ENCODE peak calls at places on chromosome 4, in four cellular contexts. L is ovary; Z is CD4-positive, CD25-positive, alpha-beta regulatory T cell; O is CD8-positive, alpha-beta memory T cell. D is an unnamed sample.

GRCh38 chr4:80268936-80269335 is 2.5 kb downstream of the FGF5 start:
- DNase-seq in Z (no peak), O (no peak), L (no peak), D (no peak)

GRCh38 chr4:178275671-178276360 is 833.6 kb upstream of the AGA start:
- DNase-seq in L (no peak), Z (no peak), O (no peak), D (peak)

GRCh38 chr4:113057891-113058290 is 8.4 kb downstream of the ANK2 start:
- DNase-seq in L (no peak), Z (no peak), O (no peak), D (no peak)

GRCh38 chr4:41784191-41784979 is 35.9 kb upstream of the PHOX2B start:
- DNase-seq in O (no peak), L (no peak), Z (no peak), D (no peak)

GRCh38 chr4:62470421-62470983 is 1270.4 kb downstream of the ADGRL3 start:
- DNase-seq in O (no peak), Z (no peak), L (no peak), D (no peak)

GRCh38 chr4:121666091-121666679 is 30.6 kb downstream of the ANXA5 start:
- DNase-seq in L (no peak), O (no peak), Z (no peak), D (no peak)

GRCh38 chr4:54525602-54526001 is 132.2 kb upstream of the KIT start:
- DNase-seq in Z (no peak), O (no peak), L (no peak), D (no peak)

GRCh38 chr4:38948551-38948950 is 80.9 kb downstream of the FAM114A1 start:
- DNase-seq in O (no peak), L (peak), Z (no peak), D (peak)

GRCh38 chr4:57710053-57710452 is 599.9 kb upstream of the IGFBP7 start:
- DNase-seq in L (no peak), O (no peak), Z (no peak), D (no peak)

GRCh38 chr4:184747034-184747830 is 13.3 kb upstream of the CENPU start:
- DNase-seq in Z (no peak), L (peak), O (no peak), D (no peak)

GRCh38 chr4:61827907-61828328 is 627.8 kb downstream of the ADGRL3 start:
- DNase-seq in O (no peak), Z (no peak), L (no peak), D (no peak)

GRCh38 chr4:52917836-52918235 is 55.7 kb downstream of the RASL11B start:
- DNase-seq in O (no peak), L (no peak), Z (no peak), D (no peak)

GRCh38 chr4:104093247-104093646 is 373.5 kb upstream of the TACR3 start:
- DNase-seq in O (no peak), Z (no peak), L (no peak), D (no peak)

GRCh38 chr4:130808492-130808891 is 1712.5 kb downstream of the C4orf33 start:
- DNase-seq in L (no peak), O (no peak), Z (no peak), D (peak)

GRCh38 chr4:16591867-16592266 is 306.6 kb downstream of the LDB2 start:
- DNase-seq in Z (no peak), O (no peak), L (peak), D (no peak)

GRCh38 chr4:7805533-7806079 is 134.1 kb downstream of the AFAP1 start:
- DNase-seq in L (no peak), O (no peak), Z (no peak), D (peak)

GRCh38 chr4:4969298-4969697 is 50.0 kb downstream of the CYTL1 start:
- DNase-seq in O (no peak), L (no peak), Z (no peak), D (no peak)

GRCh38 chr4:98659106-98659592 is 738 bp upstream of the TSPAN5 start:
- DNase-seq in L (no peak), Z (no peak), O (no peak), D (peak)

GRCh38 chr4:123621072-123621705 is 224.6 kb downstream of the SPRY1 start:
- DNase-seq in Z (no peak), L (no peak), O (no peak), D (no peak)

GRCh38 chr4:83387922-83388676 is 53.5 kb upstream of the HPSE start:
- DNase-seq in Z (no peak), O (no peak), L (no peak), D (no peak)

GRCh38 chr4:80071643-80072606 is 1.1 kb downstream of the ANTXR2 start:
- DNase-seq in L (peak), O (peak), Z (peak), D (peak)

GRCh38 chr4:141637565-141637964 is 1.2 kb downstream of the IL15 start:
- DNase-seq in Z (no peak), L (no peak), O (no peak), D (no peak)

GRCh38 chr4:38610844-38611550 is 53.0 kb upstream of the KLF3 start:
- DNase-seq in O (no peak), Z (no peak), L (peak), D (no peak)

GRCh38 chr4:113368056-113368455 is 318.6 kb downstream of the ANK2 start:
- DNase-seq in Z (no peak), L (no peak), O (no peak), D (no peak)

GRCh38 chr4:77141964-77142641 is 14.9 kb upstream of the CCNG2 start:
- DNase-seq in L (no peak), O (no peak), Z (no peak), D (no peak)
- H3K27ac ChIP-seq in L (no peak), O (no peak), Z (no peak), D (no peak)

GRCh38 chr4:10750714-10751113 is 66.1 kb upstream of the CLNK start:
- DNase-seq in L (no peak), O (no peak), Z (no peak), D (no peak)

GRCh38 chr4:10741961-10742699 is 57.6 kb upstream of the CLNK start:
- DNase-seq in O (no peak), L (no peak), Z (no peak), D (no peak)

GRCh38 chr4:10743357-10743756 is 58.8 kb upstream of the CLNK start:
- DNase-seq in O (no peak), Z (no peak), L (no peak), D (no peak)

GRCh38 chr4:10747186-10747585 is 62.6 kb upstream of the CLNK start:
- DNase-seq in L (no peak), Z (no peak), O (no peak), D (no peak)

DNA sequence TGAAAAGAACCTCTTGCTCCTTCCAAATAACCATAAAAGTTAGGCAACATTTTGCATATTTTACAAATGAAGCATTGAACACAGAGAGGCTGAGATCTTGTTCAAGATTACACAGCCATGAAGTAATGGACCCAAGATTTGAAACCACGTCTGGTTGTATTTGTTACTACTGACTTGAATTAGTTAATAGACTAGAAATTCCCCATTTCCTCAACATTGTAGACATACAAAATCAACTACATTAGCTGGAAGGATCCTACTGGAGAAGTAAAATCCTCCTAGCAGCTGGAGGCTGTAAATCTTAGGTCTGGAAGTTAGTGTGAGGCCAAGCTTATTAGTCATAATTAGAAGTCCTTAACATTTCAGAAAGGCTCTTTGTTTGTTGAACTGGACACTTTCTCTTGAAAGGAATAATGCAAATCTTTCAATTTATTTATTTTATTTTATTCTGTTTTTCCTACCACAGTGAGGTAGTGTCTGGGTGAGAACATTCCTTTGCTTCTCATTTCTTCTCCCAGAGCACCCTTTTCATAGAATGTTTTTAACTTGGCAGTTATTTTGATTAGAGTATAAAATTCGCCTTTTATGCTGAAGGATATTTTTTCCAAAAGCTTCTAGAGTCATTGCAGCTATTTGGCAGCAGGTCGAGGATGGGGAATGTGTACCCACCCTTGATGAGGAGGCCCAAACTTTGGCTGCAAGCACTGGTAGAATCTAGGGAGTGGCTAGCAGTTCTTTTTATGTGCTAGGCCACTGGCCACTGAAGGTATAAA is 62.0 kb upstream of the CLNK start:
- DNase-seq in Z (no peak), L (no peak), O (no peak), D (no peak)
- H3K4me3 ChIP-seq in Z (no peak), L (no peak), O (no peak), D (no peak)

DNA sequence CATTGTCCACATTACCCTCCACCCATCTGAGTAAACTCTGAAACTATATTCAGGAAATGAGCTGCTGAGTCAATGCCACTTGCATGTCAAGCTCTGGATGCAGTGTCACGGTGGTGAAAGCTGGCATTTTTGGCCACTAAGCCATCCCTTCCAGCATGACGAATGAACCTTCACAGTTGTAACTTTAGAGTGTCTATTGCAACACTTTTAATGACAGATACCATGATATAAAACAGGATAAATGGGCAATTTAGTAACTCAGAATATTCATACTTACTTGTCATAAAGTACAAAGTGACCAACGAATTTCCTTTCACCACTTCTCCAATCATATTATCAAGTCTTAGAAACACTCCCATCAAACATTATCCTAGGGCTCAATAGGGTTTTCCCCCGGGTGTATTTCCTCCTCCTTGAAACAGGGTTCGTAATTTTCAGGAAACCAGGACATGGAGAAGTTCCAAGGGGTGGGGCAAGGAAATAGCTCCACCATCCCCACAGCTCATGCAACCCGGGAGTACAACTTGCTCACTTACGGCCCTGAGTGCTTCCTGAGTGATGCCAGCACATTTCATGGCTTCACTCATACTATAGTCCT is 73.1 kb downstream of the MTHFD2L start:
- DNase-seq in L (no peak), Z (no peak), O (no peak), D (peak)
- H3K27ac ChIP-seq in L (no peak), Z (no peak), O (no peak), D (peak)

GRCh38 chr4:174136013-174136412 is 147.5 kb downstream of the FBXO8 start:
- DNase-seq in Z (no peak), L (no peak), O (no peak), D (peak)
- H3K4me3 ChIP-seq in Z (no peak), L (peak), O (no peak), D (peak)

GRCh38 chr4:150580244-150580643 is 1.7 kb upstream of the MAB21L2 start:
- DNase-seq in L (no peak), O (no peak), Z (no peak), D (no peak)
- H3K27ac ChIP-seq in L (no peak), O (no peak), Z (no peak), D (no peak)

DNA sequence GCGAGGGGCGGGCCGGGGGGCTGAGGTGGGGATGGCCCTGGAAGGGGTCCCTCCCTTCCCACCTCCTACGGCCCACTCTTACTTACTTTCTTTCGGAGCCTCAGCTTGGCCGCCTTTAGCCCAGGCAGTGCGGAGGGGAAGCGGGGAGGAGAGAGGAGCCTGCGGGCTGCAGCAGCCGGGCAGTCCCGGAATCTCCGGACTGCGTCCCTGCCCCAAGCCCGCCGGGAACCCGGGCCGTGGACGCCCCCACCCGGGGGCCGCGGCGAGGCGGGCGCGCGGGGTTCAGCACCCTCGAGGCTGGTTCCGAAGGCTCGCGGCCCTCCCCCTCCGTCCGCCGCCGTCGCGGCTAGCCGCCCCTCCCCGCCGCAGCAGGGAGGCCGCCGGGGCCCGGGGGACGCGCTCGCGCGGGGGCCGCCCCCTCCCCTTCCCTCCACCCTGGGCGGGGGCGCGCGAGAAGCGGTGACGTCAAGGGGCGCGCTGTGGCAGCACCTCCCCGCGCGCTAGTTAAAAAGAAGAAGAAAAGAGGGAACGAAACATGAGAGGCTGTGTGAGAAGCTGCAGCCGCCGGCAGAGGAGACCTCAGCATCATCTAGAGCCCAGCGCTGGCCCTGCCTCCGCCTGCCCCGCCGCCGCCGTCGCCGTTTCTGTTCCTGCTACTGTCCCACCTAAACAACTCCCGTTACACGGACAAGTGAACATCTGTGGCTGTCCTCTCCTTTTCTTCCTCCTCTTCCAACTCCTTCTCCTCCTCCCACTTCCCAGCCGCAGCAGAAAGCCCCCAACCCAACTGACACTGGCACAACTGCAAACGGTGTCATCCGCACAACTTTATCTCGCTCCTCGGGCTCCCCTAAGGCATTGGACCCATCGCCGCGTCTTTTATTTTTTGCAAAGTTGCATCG is at the start of gene HHIP:
- DNase-seq in Z (no peak), L (peak), O (no peak), D (peak)
- H3K4me3 ChIP-seq in Z (no peak), L (peak), O (no peak), D (peak)

GRCh38 chr4:147103403-147103946 is 157.8 kb upstream of the TTC29 start:
- DNase-seq in Z (no peak), O (no peak), L (no peak), D (peak)
- H3K27ac ChIP-seq in Z (no peak), O (no peak), L (no peak), D (peak)

GRCh38 chr4:78777556-78777900 is 1.4 kb downstream of the BMP2K start:
- DNase-seq in Z (no peak), L (no peak), O (no peak), D (no peak)

GRCh38 chr4:78776729-78777555 is 792 bp downstream of the BMP2K start:
- DNase-seq in L (no peak), O (peak), Z (peak), D (no peak)

GRCh38 chr4:78779280-78779679 is 3.1 kb downstream of the BMP2K start:
- DNase-seq in O (no peak), Z (no peak), L (no peak), D (no peak)

GRCh38 chr4:78780093-78780492 is 3.9 kb downstream of the BMP2K start:
- DNase-seq in Z (no peak), L (no peak), O (no peak), D (no peak)

GRCh38 chr4:78778530-78778929 is 2.4 kb downstream of the BMP2K start:
- DNase-seq in L (no peak), Z (no peak), O (no peak), D (no peak)
- H3K4me3 ChIP-seq in L (no peak), Z (no peak), O (no peak), D (no peak)

DNA sequence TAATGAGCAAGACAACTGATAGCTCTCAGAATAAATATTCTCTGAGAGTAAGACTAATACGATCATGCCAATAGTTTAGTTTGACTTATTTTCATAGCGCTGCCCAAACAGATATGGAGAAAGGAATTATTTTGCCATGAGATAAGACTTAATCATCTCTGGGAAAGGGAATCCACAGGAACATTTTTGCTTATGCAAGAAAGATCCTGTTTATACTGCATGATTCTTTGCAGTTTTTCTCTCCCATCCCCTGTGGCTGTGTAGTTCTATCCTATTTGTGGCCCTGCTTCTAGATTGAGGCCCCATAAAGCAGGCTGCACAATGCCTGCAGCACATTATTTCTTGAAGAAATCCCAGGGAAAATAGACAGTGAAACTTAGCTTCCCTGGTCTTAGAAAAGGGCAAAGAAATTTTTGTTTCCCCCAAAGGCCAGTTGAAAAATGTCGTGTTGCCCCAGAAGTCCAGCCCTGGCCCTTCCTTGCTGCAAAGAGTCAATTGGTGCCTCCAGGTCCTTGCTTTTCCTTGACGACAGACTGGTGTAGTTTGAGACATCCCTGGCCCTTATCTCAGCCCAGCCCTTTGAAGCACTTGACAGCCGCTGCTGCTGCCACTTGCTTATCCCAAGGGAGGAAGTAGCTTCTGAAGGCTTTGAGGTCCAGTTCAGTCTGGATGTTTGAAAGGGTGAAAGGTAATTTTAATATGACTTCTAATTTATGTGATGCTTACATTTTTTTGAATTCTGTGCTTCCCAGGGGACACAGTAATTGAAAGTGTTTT is 45.0 kb upstream of the SH3RF1 start:
- DNase-seq in L (no peak), O (no peak), Z (no peak), D (no peak)
- H3K27ac ChIP-seq in L (no peak), O (no peak), Z (no peak), D (no peak)

GRCh38 chr4:1469596-1470392 is 63.6 kb upstream of the NKX1-1 start:
- DNase-seq in Z (no peak), L (peak), O (no peak), D (no peak)
- H3K4me3 ChIP-seq in Z (no peak), L (no peak), O (no peak), D (no peak)